ENCODE peak calls at places on chromosomes 12 and 14, in five cellular contexts. Q is GM18507, V is GM10248, H is omental fat pad, E is neural progenitor cell. M is an unnamed sample.

GRCh38 chr12:121794532-121795028 is 1.1 kb upstream of the RHOF start:
- DNase-seq in H (no peak), V (no peak), E (no peak), Q (no peak), M (peak)

GRCh38 chr12:105107176-105107496 is 395 bp upstream of the WASHC4 start:
- DNase-seq in E (no peak), H (no peak), V (no peak), Q (no peak), M (peak)

GRCh38 chr14:30657606-30658163 is 35.6 kb downstream of the SCFD1 start:
- DNase-seq in V (no peak), Q (no peak), E (no peak), H (no peak), M (no peak)

GRCh38 chr12:53198470-53199110 is 8.5 kb downstream of the ITGB7 start:
- DNase-seq in E (no peak), V (no peak), Q (no peak), H (no peak), M (no peak)

GRCh38 chr12:68373836-68374314 is 41.7 kb upstream of the MDM1 start:
- DNase-seq in E (no peak), H (no peak), Q (no peak), V (peak), M (no peak)

GRCh38 chr14:54776361-54777001 is 126.1 kb downstream of the GCH1 start:
- DNase-seq in V (peak), Q (no peak), H (no peak), E (no peak), M (peak)

GRCh38 chr12:121504505-121504904 is 76.3 kb downstream of the KDM2B start:
- DNase-seq in E (no peak), V (no peak), Q (no peak), H (no peak), M (no peak)

GRCh38 chr12:66725031-66725430 is 46.2 kb upstream of the GRIP1 start:
- DNase-seq in E (no peak), H (no peak), V (no peak), Q (no peak), M (no peak)

GRCh38 chr12:132858727-132859266 is 28.6 kb downstream of the CHFR start:
- DNase-seq in H (no peak), Q (no peak), V (no peak), E (no peak), M (no peak)

GRCh38 chr12:29552324-29552927 is 54.9 kb upstream of the OVCH1 start:
- DNase-seq in E (peak), Q (no peak), V (peak), H (no peak), M (peak)

GRCh38 chr14:60313093-60313492 is 64.1 kb downstream of the PPM1A start:
- DNase-seq in Q (no peak), V (no peak), E (no peak), H (no peak), M (no peak)

GRCh38 chr12:12823811-12824210 is 10.7 kb downstream of the DDX47 start:
- DNase-seq in V (no peak), E (no peak), H (no peak), Q (no peak), M (no peak)

GRCh38 chr12:131057211-131057721 is 103.6 kb downstream of the ADGRD1 start:
- DNase-seq in V (no peak), H (no peak), E (no peak), Q (no peak), M (no peak)

GRCh38 chr14:79165460-79166080 is 995.4 kb downstream of the NRXN3 start:
- DNase-seq in V (no peak), Q (no peak), H (no peak), E (no peak), M (no peak)

GRCh38 chr14:20886091-20886490 is 5.1 kb upstream of the RNASE3 start:
- DNase-seq in V (no peak), Q (no peak), E (no peak), H (no peak), M (no peak)

GRCh38 chr12:54197037-54197909 is 8.5 kb upstream of the SMUG1 start:
- DNase-seq in V (peak), E (peak), Q (no peak), H (no peak), M (no peak)

GRCh38 chr12:14396071-14396470 is 30.6 kb downstream of the ATF7IP start:
- DNase-seq in V (peak), Q (no peak), E (no peak), H (no peak), M (peak)

M was measured in GM13977.